ENCODE peak calls at places on chromosome 14, in six cellular contexts. I is pancreas, X is MM.1S, F is cardiac fibroblast, H is Calu3, R is fibroblast of mammary gland. S is an unnamed sample.

GRCh38 chr14:31206536-31207286 is 882 bp downstream of the HECTD1 start:
- DNase-seq in I (peak), X (peak), F (peak), H (peak), R (no peak), S (peak)

GRCh38 chr14:49687942-49688700 is at the start of gene POLE2:
- DNase-seq in I (peak), X (peak), F (peak), H (peak), R (peak), S (peak)

GRCh38 chr14:37048666-37049071 is 123.7 kb downstream of the SLC25A21 start:
- DNase-seq in I (no peak), X (no peak), F (no peak), H (peak), R (peak), S (no peak)

GRCh38 chr14:50260511-50260910 is 29.1 kb upstream of the SOS2 start:
- DNase-seq in I (no peak), X (peak), F (peak), H (peak), R (peak), S (no peak)

GRCh38 chr14:23071244-23071974 is 14.1 kb upstream of the CDH24 start:
- DNase-seq in I (peak), X (peak), F (peak), H (peak), R (peak), S (peak)

GRCh38 chr14:77177623-77178185 is 3.9 kb upstream of the TMEM63C start:
- DNase-seq in I (no peak), X (no peak), F (no peak), H (no peak), R (peak), S (no peak)

GRCh38 chr14:68814376-68815287 is 21.8 kb upstream of the ZFP36L1 start:
- DNase-seq in I (peak), X (no peak), F (peak), H (peak), R (peak), S (no peak)

GRCh38 chr14:49879683-49880204 is 13.1 kb upstream of the ARF6 start:
- DNase-seq in I (peak), X (peak), F (peak), H (peak), R (peak), S (no peak)

GRCh38 chr14:39841088-39841487 is 408.9 kb upstream of the FBXO33 start:
- DNase-seq in I (no peak), X (peak), F (no peak), H (no peak), R (peak), S (no peak)

GRCh38 chr14:99508896-99509629 is 27.9 kb downstream of the CCNK start:
- DNase-seq in I (peak), X (no peak), F (no peak), H (no peak), R (no peak), S (peak)

GRCh38 chr14:106564058-106564643 is 1037.8 kb downstream of the TMEM121 start:
- DNase-seq in I (peak), X (peak), F (no peak), H (peak), R (no peak), S (no peak)

GRCh38 chr14:75720828-75721227 is 59.8 kb downstream of the TTLL5 start:
- DNase-seq in I (peak), X (no peak), F (peak), H (no peak), R (peak), S (no peak)

GRCh38 chr14:96368534-96368933 is 5.2 kb downstream of the GSKIP start:
- DNase-seq in I (no peak), X (no peak), F (no peak), H (no peak), R (no peak), S (no peak)

GRCh38 chr14:52563120-52563519 is 10.5 kb downstream of the GPR137C start:
- DNase-seq in I (no peak), X (no peak), F (no peak), H (no peak), R (peak), S (no peak)

GRCh38 chr14:95156765-95157194 is 549 bp downstream of the DICER1 start:
- DNase-seq in I (peak), X (peak), F (peak), H (peak), R (peak), S (peak)

GRCh38 chr14:75979071-75979571 is 2.7 kb downstream of the TGFB3 start:
- DNase-seq in I (peak), X (no peak), F (peak), H (peak), R (peak), S (peak)

DNA sequence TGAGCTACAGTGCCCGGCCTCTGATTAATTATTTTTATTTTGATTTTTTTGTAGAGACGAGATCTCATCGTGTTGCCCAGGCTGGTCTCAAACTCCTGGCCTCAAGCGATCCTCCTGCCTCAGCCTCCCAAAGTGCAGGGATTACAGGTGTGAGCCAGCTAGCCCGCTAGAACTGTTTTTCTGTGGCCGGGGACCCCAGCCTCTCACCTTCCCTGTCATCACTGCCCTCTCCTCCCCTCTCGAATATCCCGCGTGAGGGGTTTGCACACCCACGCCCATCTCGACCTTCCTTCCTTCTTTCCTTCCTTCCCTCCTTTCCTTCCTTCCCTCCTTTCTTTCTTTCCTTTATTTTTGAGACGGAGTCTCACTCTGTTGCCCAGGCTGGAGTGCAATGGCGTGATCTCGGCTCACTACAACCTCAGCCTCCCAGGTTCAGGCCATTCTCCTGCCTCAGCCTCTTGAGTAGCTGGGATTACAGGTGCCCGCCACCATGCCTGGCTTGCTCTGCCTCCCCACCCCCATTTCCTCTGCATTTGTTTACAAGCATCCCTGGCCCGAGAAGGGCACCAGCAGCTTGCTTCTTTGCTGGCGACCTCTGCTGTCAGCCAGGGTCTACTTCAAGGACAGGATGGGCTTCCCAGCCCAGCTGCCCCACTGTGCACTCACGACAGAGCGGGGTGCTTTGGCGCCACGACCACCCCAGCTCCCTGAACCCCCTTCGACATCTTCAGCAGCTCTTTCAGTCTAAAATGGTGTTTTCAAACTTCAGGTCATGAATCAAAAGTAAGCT is 4.3 kb upstream of the TRAF3 start:
- DNase-seq in I (no peak), X (no peak), F (peak), H (peak), R (no peak), S (no peak)
- TF ChIP-seq CTCF in I (no peak), X (peak), F (peak), H (no peak), R (no peak), S (no peak)

GRCh38 chr14:89955418-89956293 is at the start of gene TDP1:
- DNase-seq in I (peak), X (peak), F (peak), H (peak), R (peak), S (peak)
- TF ChIP-seq CTCF in I (no peak), X (no peak), F (no peak), H (peak), R (no peak), S (peak)

GRCh38 chr14:60188115-60188514 is 22.9 kb upstream of the DHRS7 start:
- DNase-seq in I (no peak), X (no peak), F (peak), H (no peak), R (peak), S (no peak)
- TF ChIP-seq CTCF in I (no peak), X (no peak), F (no peak), H (no peak), R (peak), S (no peak)

GRCh38 chr14:29927596-29928341 is at the start of gene PRKD1:
- DNase-seq in I (peak), X (peak), F (peak), H (peak), R (peak), S (peak)
- TF ChIP-seq CTCF in I (no peak), X (no peak), F (no peak), H (no peak), R (no peak), S (peak)

GRCh38 chr14:21098134-21098891 is at the start of gene ZNF219:
- DNase-seq in I (peak), X (no peak), F (peak), H (peak), R (peak), S (peak)
- TF ChIP-seq CTCF in I (no peak), X (no peak), F (no peak), H (no peak), R (no peak), S (no peak)

GRCh38 chr14:101215266-101215665 is 311.7 kb upstream of the RTL1 start:
- DNase-seq in I (no peak), X (no peak), F (no peak), H (no peak), R (no peak), S (no peak)
- TF ChIP-seq CTCF in I (no peak), X (no peak), F (no peak), H (no peak), R (no peak), S (no peak)

GRCh38 chr14:79011091-79011919 is 841.1 kb downstream of the NRXN3 start:
- DNase-seq in I (no peak), X (no peak), F (peak), H (peak), R (peak), S (no peak)
- TF ChIP-seq CTCF in I (peak), X (peak), F (no peak), H (no peak), R (peak), S (peak)

DNA sequence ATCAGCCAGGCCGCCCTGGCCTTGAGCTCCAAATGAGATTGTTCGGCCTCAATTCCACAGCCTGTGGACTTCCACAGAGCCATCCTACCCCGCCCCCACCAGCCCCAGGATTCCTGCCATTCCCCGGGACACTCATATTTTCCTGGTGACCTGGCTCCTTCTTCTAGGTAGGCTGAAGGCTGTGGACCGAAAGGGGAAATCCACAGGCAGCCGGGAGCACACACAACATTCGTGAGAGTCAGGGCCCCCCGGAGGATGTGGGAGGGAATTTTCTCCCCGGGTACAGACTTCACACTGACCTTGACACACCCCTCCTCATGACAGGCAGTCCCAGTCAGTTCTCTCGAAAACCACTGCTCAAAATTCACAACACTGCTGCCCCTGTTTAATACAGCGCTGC is 39.9 kb downstream of the RIN3 start:
- DNase-seq in I (no peak), X (no peak), F (peak), H (no peak), R (peak), S (no peak)
- TF ChIP-seq CTCF in I (no peak), X (no peak), F (peak), H (no peak), R (no peak), S (no peak)

GRCh38 chr14:60514378-60515243 is 5.7 kb downstream of the SIX6 start:
- DNase-seq in I (no peak), X (no peak), F (peak), H (peak), R (no peak), S (peak)
- TF ChIP-seq CTCF in I (peak), X (peak), F (no peak), H (peak), R (peak), S (peak)